ENCODE peak calls at places on chromosomes 1 and 21, in ten cellular contexts. One of them, this sample, is unnamed.

GRCh38 chr1:230067871-230068814 is 1.1 kb downstream of the GALNT2 start:
- DNase-seq in T-cell: no peak
- DNase-seq in Peyer's patch: peak; percentile 57
- DNase-seq in testis: peak; percentile 33
- DNase-seq in amygdala: no peak
- DNase-seq in activated CD8-positive, alpha-beta memory T cell treated with anti-CD3 and anti-CD28 coated beads for 48 hours: no peak
- DNase-seq in spleen: peak; percentile 91
- DNase-seq in activated T-helper 1 cell treated with Interleukin-2 at 50 U/mL for 16 hours: no peak
- DNase-seq in caudate nucleus: no peak
- DNase-seq in AG10803: no peak
- DNase-seq in this sample: peak; percentile 54

GRCh38 chr21:44537930-44538911 is 1.8 kb downstream of the KRTAP10-1 start:
- DNase-seq in AG10803: no peak
- DNase-seq in activated T-helper 1 cell treated with Interleukin-2 at 50 U/mL for 16 hours: no peak
- DNase-seq in caudate nucleus: no peak
- DNase-seq in amygdala: no peak
- DNase-seq in activated CD8-positive, alpha-beta memory T cell treated with anti-CD3 and anti-CD28 coated beads for 48 hours: no peak
- DNase-seq in T-cell: no peak
- DNase-seq in Peyer's patch: no peak
- DNase-seq in spleen: peak; percentile 64
- DNase-seq in testis: no peak
- DNase-seq in this sample: peak; percentile 12

GRCh38 chr1:205664399-205665108 is 15.8 kb downstream of the SLC45A3 start:
- DNase-seq in spleen: no peak
- DNase-seq in amygdala: no peak
- DNase-seq in Peyer's patch: peak; percentile 72
- DNase-seq in activated CD8-positive, alpha-beta memory T cell treated with anti-CD3 and anti-CD28 coated beads for 48 hours: no peak
- DNase-seq in caudate nucleus: no peak
- DNase-seq in activated T-helper 1 cell treated with Interleukin-2 at 50 U/mL for 16 hours: no peak
- DNase-seq in testis: no peak
- DNase-seq in T-cell: no peak
- DNase-seq in AG10803: no peak
- DNase-seq in this sample: no peak

GRCh38 chr1:232980336-232980978 is 30.0 kb downstream of the NTPCR start:
- DNase-seq in Peyer's patch: no peak
- DNase-seq in spleen: no peak
- DNase-seq in caudate nucleus: no peak
- DNase-seq in activated CD8-positive, alpha-beta memory T cell treated with anti-CD3 and anti-CD28 coated beads for 48 hours: no peak
- DNase-seq in amygdala: no peak
- DNase-seq in T-cell: no peak
- DNase-seq in testis: peak; percentile 54
- DNase-seq in AG10803: no peak
- DNase-seq in activated T-helper 1 cell treated with Interleukin-2 at 50 U/mL for 16 hours: no peak
- DNase-seq in this sample: no peak

GRCh38 chr1:157682710-157683437 is 17.7 kb downstream of the FCRL3 start:
- DNase-seq in activated CD8-positive, alpha-beta memory T cell treated with anti-CD3 and anti-CD28 coated beads for 48 hours: no peak
- DNase-seq in testis: no peak
- DNase-seq in Peyer's patch: no peak
- DNase-seq in spleen: no peak
- DNase-seq in T-cell: no peak
- DNase-seq in activated T-helper 1 cell treated with Interleukin-2 at 50 U/mL for 16 hours: no peak
- DNase-seq in caudate nucleus: no peak
- DNase-seq in amygdala: no peak
- DNase-seq in AG10803: no peak
- DNase-seq in this sample: no peak

GRCh38 chr1:156050376-156050775 is 3.2 kb downstream of the UBQLN4 start:
- DNase-seq in AG10803: no peak
- DNase-seq in Peyer's patch: no peak
- DNase-seq in spleen: no peak
- DNase-seq in T-cell: no peak
- DNase-seq in activated CD8-positive, alpha-beta memory T cell treated with anti-CD3 and anti-CD28 coated beads for 48 hours: no peak
- DNase-seq in testis: no peak
- DNase-seq in amygdala: no peak
- DNase-seq in activated T-helper 1 cell treated with Interleukin-2 at 50 U/mL for 16 hours: no peak
- DNase-seq in caudate nucleus: no peak
- DNase-seq in this sample: no peak

GRCh38 chr1:2106681-2107405 is 56.6 kb downstream of the PRKCZ start:
- DNase-seq in amygdala: no peak
- DNase-seq in AG10803: no peak
- DNase-seq in T-cell: no peak
- DNase-seq in testis: no peak
- DNase-seq in spleen: no peak
- DNase-seq in caudate nucleus: no peak
- DNase-seq in activated T-helper 1 cell treated with Interleukin-2 at 50 U/mL for 16 hours: no peak
- DNase-seq in activated CD8-positive, alpha-beta memory T cell treated with anti-CD3 and anti-CD28 coated beads for 48 hours: no peak
- DNase-seq in Peyer's patch: no peak
- DNase-seq in this sample: no peak

GRCh38 chr1:227577500-227577899 is 14.1 kb downstream of the ZNF678 start:
- DNase-seq in activated CD8-positive, alpha-beta memory T cell treated with anti-CD3 and anti-CD28 coated beads for 48 hours: no peak
- DNase-seq in AG10803: no peak
- DNase-seq in Peyer's patch: no peak
- DNase-seq in amygdala: no peak
- DNase-seq in activated T-helper 1 cell treated with Interleukin-2 at 50 U/mL for 16 hours: no peak
- DNase-seq in T-cell: no peak
- DNase-seq in testis: no peak
- DNase-seq in caudate nucleus: no peak
- DNase-seq in spleen: no peak
- DNase-seq in this sample: no peak

GRCh38 chr21:44932366-44933181 is 7.3 kb upstream of the SLX9 start:
- DNase-seq in Peyer's patch: peak; percentile 81
- DNase-seq in activated CD8-positive, alpha-beta memory T cell treated with anti-CD3 and anti-CD28 coated beads for 48 hours: no peak
- DNase-seq in testis: peak; percentile 45
- DNase-seq in AG10803: peak; percentile 46
- DNase-seq in amygdala: no peak
- DNase-seq in spleen: peak; percentile 96
- DNase-seq in activated T-helper 1 cell treated with Interleukin-2 at 50 U/mL for 16 hours: peak; percentile 55
- DNase-seq in caudate nucleus: no peak
- DNase-seq in T-cell: peak; percentile 36
- DNase-seq in this sample: peak; percentile 76

GRCh38 chr1:203081465-203082355 is 4.1 kb downstream of the MYOG start:
- DNase-seq in T-cell: no peak
- DNase-seq in Peyer's patch: peak; percentile 15
- DNase-seq in testis: no peak
- DNase-seq in caudate nucleus: no peak
- DNase-seq in AG10803: no peak
- DNase-seq in activated CD8-positive, alpha-beta memory T cell treated with anti-CD3 and anti-CD28 coated beads for 48 hours: no peak
- DNase-seq in spleen: no peak
- DNase-seq in amygdala: no peak
- DNase-seq in activated T-helper 1 cell treated with Interleukin-2 at 50 U/mL for 16 hours: no peak
- DNase-seq in this sample: no peak

GRCh38 chr1:150561830-150562367 is 12.7 kb downstream of the ADAMTSL4 start:
- DNase-seq in amygdala: no peak
- DNase-seq in activated T-helper 1 cell treated with Interleukin-2 at 50 U/mL for 16 hours: peak; percentile 71
- DNase-seq in activated CD8-positive, alpha-beta memory T cell treated with anti-CD3 and anti-CD28 coated beads for 48 hours: peak; percentile 75
- DNase-seq in caudate nucleus: no peak
- DNase-seq in AG10803: peak; percentile 96
- DNase-seq in T-cell: peak; percentile 82
- DNase-seq in spleen: peak; percentile 98
- DNase-seq in Peyer's patch: peak; percentile 97
- DNase-seq in testis: peak; percentile 93
- DNase-seq in this sample: peak; percentile 97

GRCh38 chr1:6208723-6209660 is 3.1 kb downstream of the RNF207 start:
- DNase-seq in testis: peak; percentile 30
- DNase-seq in caudate nucleus: no peak
- DNase-seq in spleen: no peak
- DNase-seq in activated T-helper 1 cell treated with Interleukin-2 at 50 U/mL for 16 hours: no peak
- DNase-seq in amygdala: no peak
- DNase-seq in AG10803: peak; percentile 55
- DNase-seq in activated CD8-positive, alpha-beta memory T cell treated with anti-CD3 and anti-CD28 coated beads for 48 hours: no peak
- DNase-seq in T-cell: no peak
- DNase-seq in Peyer's patch: peak; percentile 62
- DNase-seq in this sample: peak; percentile 72

GRCh38 chr1:12562955-12563576 is 54.9 kb downstream of the DHRS3 start:
- DNase-seq in Peyer's patch: no peak
- DNase-seq in amygdala: no peak
- DNase-seq in caudate nucleus: no peak
- DNase-seq in AG10803: no peak
- DNase-seq in activated T-helper 1 cell treated with Interleukin-2 at 50 U/mL for 16 hours: no peak
- DNase-seq in testis: no peak
- DNase-seq in activated CD8-positive, alpha-beta memory T cell treated with anti-CD3 and anti-CD28 coated beads for 48 hours: no peak
- DNase-seq in spleen: no peak
- DNase-seq in T-cell: no peak
- DNase-seq in this sample: no peak

GRCh38 chr21:45577806-45578801 is 35.9 kb upstream of the SLC19A1 start:
- DNase-seq in spleen: peak; percentile 64
- DNase-seq in AG10803: no peak
- DNase-seq in amygdala: no peak
- DNase-seq in activated T-helper 1 cell treated with Interleukin-2 at 50 U/mL for 16 hours: no peak
- DNase-seq in T-cell: no peak
- DNase-seq in caudate nucleus: no peak
- DNase-seq in activated CD8-positive, alpha-beta memory T cell treated with anti-CD3 and anti-CD28 coated beads for 48 hours: no peak
- DNase-seq in Peyer's patch: peak; percentile 40
- DNase-seq in testis: no peak
- DNase-seq in this sample: peak; percentile 46

GRCh38 chr1:47569681-47570470 is 132.0 kb downstream of the FOXD2 start:
- DNase-seq in AG10803: peak; percentile 93
- DNase-seq in testis: peak; percentile 76
- DNase-seq in Peyer's patch: peak; percentile 75
- DNase-seq in spleen: peak; percentile 34
- DNase-seq in T-cell: no peak
- DNase-seq in amygdala: no peak
- DNase-seq in caudate nucleus: no peak
- DNase-seq in activated CD8-positive, alpha-beta memory T cell treated with anti-CD3 and anti-CD28 coated beads for 48 hours: no peak
- DNase-seq in activated T-helper 1 cell treated with Interleukin-2 at 50 U/mL for 16 hours: no peak
- DNase-seq in this sample: peak; percentile 88

GRCh38 chr1:94555091-94555490 is 13.5 kb upstream of the F3 start:
- DNase-seq in Peyer's patch: no peak
- DNase-seq in caudate nucleus: no peak
- DNase-seq in AG10803: no peak
- DNase-seq in activated CD8-positive, alpha-beta memory T cell treated with anti-CD3 and anti-CD28 coated beads for 48 hours: no peak
- DNase-seq in testis: no peak
- DNase-seq in T-cell: no peak
- DNase-seq in spleen: no peak
- DNase-seq in amygdala: no peak
- DNase-seq in activated T-helper 1 cell treated with Interleukin-2 at 50 U/mL for 16 hours: no peak
- DNase-seq in this sample: no peak

GRCh38 chr1:245988393-245989078 is 518.5 kb downstream of the SMYD3 start:
- DNase-seq in activated T-helper 1 cell treated with Interleukin-2 at 50 U/mL for 16 hours: no peak
- DNase-seq in amygdala: no peak
- DNase-seq in testis: no peak
- DNase-seq in AG10803: no peak
- DNase-seq in spleen: no peak
- DNase-seq in T-cell: no peak
- DNase-seq in Peyer's patch: no peak
- DNase-seq in activated CD8-positive, alpha-beta memory T cell treated with anti-CD3 and anti-CD28 coated beads for 48 hours: no peak
- DNase-seq in caudate nucleus: no peak
- DNase-seq in this sample: no peak

GRCh38 chr1:46735708-46736324 is 16.9 kb upstream of the EFCAB14 start:
- DNase-seq in activated T-helper 1 cell treated with Interleukin-2 at 50 U/mL for 16 hours: no peak
- DNase-seq in AG10803: peak; percentile 49
- DNase-seq in caudate nucleus: no peak
- DNase-seq in amygdala: no peak
- DNase-seq in spleen: no peak
- DNase-seq in Peyer's patch: no peak
- DNase-seq in testis: peak; percentile 56
- DNase-seq in T-cell: no peak
- DNase-seq in activated CD8-positive, alpha-beta memory T cell treated with anti-CD3 and anti-CD28 coated beads for 48 hours: no peak
- DNase-seq in this sample: peak; percentile 81

GRCh38 chr1:180343931-180344406 is 113.9 kb downstream of the LHX4 start:
- DNase-seq in activated CD8-positive, alpha-beta memory T cell treated with anti-CD3 and anti-CD28 coated beads for 48 hours: no peak
- DNase-seq in caudate nucleus: no peak
- DNase-seq in AG10803: peak; percentile 37
- DNase-seq in activated T-helper 1 cell treated with Interleukin-2 at 50 U/mL for 16 hours: no peak
- DNase-seq in spleen: no peak
- DNase-seq in amygdala: no peak
- DNase-seq in Peyer's patch: peak; percentile 55
- DNase-seq in testis: peak; percentile 70
- DNase-seq in T-cell: no peak
- DNase-seq in this sample: peak; percentile 9

GRCh38 chr1:68174173-68175113 is 57.9 kb downstream of the WLS start:
- DNase-seq in activated T-helper 1 cell treated with Interleukin-2 at 50 U/mL for 16 hours: no peak
- DNase-seq in AG10803: peak; percentile 94
- DNase-seq in amygdala: no peak
- DNase-seq in T-cell: no peak
- DNase-seq in spleen: no peak
- DNase-seq in Peyer's patch: peak; percentile 76
- DNase-seq in caudate nucleus: no peak
- DNase-seq in testis: peak; percentile 70
- DNase-seq in activated CD8-positive, alpha-beta memory T cell treated with anti-CD3 and anti-CD28 coated beads for 48 hours: no peak
- DNase-seq in this sample: peak; percentile 63

GRCh38 chr1:77802026-77802425 is 22.6 kb downstream of the MIGA1 start:
- DNase-seq in testis: no peak
- DNase-seq in T-cell: no peak
- DNase-seq in AG10803: no peak
- DNase-seq in amygdala: no peak
- DNase-seq in spleen: no peak
- DNase-seq in activated T-helper 1 cell treated with Interleukin-2 at 50 U/mL for 16 hours: no peak
- DNase-seq in activated CD8-positive, alpha-beta memory T cell treated with anti-CD3 and anti-CD28 coated beads for 48 hours: no peak
- DNase-seq in caudate nucleus: no peak
- DNase-seq in Peyer's patch: no peak
- DNase-seq in this sample: no peak

GRCh38 chr1:169041371-169041770 is 65.1 kb upstream of the ATP1B1 start:
- DNase-seq in T-cell: no peak
- DNase-seq in amygdala: no peak
- DNase-seq in activated T-helper 1 cell treated with Interleukin-2 at 50 U/mL for 16 hours: no peak
- DNase-seq in spleen: no peak
- DNase-seq in activated CD8-positive, alpha-beta memory T cell treated with anti-CD3 and anti-CD28 coated beads for 48 hours: no peak
- DNase-seq in caudate nucleus: no peak
- DNase-seq in Peyer's patch: no peak
- DNase-seq in AG10803: no peak
- DNase-seq in testis: no peak
- DNase-seq in this sample: no peak

GRCh38 chr1:223041481-223041880 is 101.6 kb downstream of the TLR5 start:
- DNase-seq in activated T-helper 1 cell treated with Interleukin-2 at 50 U/mL for 16 hours: no peak
- DNase-seq in Peyer's patch: no peak
- DNase-seq in testis: no peak
- DNase-seq in T-cell: no peak
- DNase-seq in AG10803: peak; percentile 9
- DNase-seq in spleen: no peak
- DNase-seq in caudate nucleus: no peak
- DNase-seq in activated CD8-positive, alpha-beta memory T cell treated with anti-CD3 and anti-CD28 coated beads for 48 hours: no peak
- DNase-seq in amygdala: no peak
- DNase-seq in this sample: no peak

GRCh38 chr1:214281902-214282695 is 1.1 kb downstream of the SMYD2 start:
- DNase-seq in AG10803: peak; percentile 63
- DNase-seq in T-cell: no peak
- DNase-seq in activated T-helper 1 cell treated with Interleukin-2 at 50 U/mL for 16 hours: no peak
- DNase-seq in spleen: no peak
- DNase-seq in testis: peak; percentile 49
- DNase-seq in activated CD8-positive, alpha-beta memory T cell treated with anti-CD3 and anti-CD28 coated beads for 48 hours: no peak
- DNase-seq in caudate nucleus: no peak
- DNase-seq in Peyer's patch: peak; percentile 54
- DNase-seq in amygdala: no peak
- DNase-seq in this sample: peak; percentile 55

GRCh38 chr21:45853703-45854342 is 127.7 kb upstream of the COL6A1 start:
- DNase-seq in activated CD8-positive, alpha-beta memory T cell treated with anti-CD3 and anti-CD28 coated beads for 48 hours: no peak
- DNase-seq in amygdala: no peak
- DNase-seq in spleen: peak; percentile 23
- DNase-seq in activated T-helper 1 cell treated with Interleukin-2 at 50 U/mL for 16 hours: no peak
- DNase-seq in T-cell: no peak
- DNase-seq in Peyer's patch: peak; percentile 34
- DNase-seq in caudate nucleus: no peak
- DNase-seq in AG10803: no peak
- DNase-seq in testis: no peak
- DNase-seq in this sample: no peak

GRCh38 chr1:95169544-95169943 is 52.4 kb downstream of the TLCD4 start:
- DNase-seq in caudate nucleus: no peak
- DNase-seq in testis: no peak
- DNase-seq in amygdala: no peak
- DNase-seq in activated T-helper 1 cell treated with Interleukin-2 at 50 U/mL for 16 hours: no peak
- DNase-seq in activated CD8-positive, alpha-beta memory T cell treated with anti-CD3 and anti-CD28 coated beads for 48 hours: no peak
- DNase-seq in spleen: no peak
- DNase-seq in AG10803: no peak
- DNase-seq in Peyer's patch: no peak
- DNase-seq in T-cell: no peak
- DNase-seq in this sample: peak; percentile 27

GRCh38 chr1:212284744-212285684 is at the start of gene PPP2R5A:
- DNase-seq in caudate nucleus: peak; percentile 90
- DNase-seq in testis: peak; percentile 99
- DNase-seq in spleen: peak; percentile 100
- DNase-seq in amygdala: peak; percentile 91
- DNase-seq in activated T-helper 1 cell treated with Interleukin-2 at 50 U/mL for 16 hours: peak; percentile 99
- DNase-seq in activated CD8-positive, alpha-beta memory T cell treated with anti-CD3 and anti-CD28 coated beads for 48 hours: peak; percentile 91
- DNase-seq in T-cell: peak; percentile 99
- DNase-seq in AG10803: peak; percentile 100
- DNase-seq in Peyer's patch: peak; percentile 99
- DNase-seq in this sample: peak; percentile 99

GRCh38 chr1:205343431-205344009 is 13.2 kb downstream of the KLHDC8A start:
- DNase-seq in caudate nucleus: no peak
- DNase-seq in T-cell: no peak
- DNase-seq in activated T-helper 1 cell treated with Interleukin-2 at 50 U/mL for 16 hours: no peak
- DNase-seq in spleen: peak; percentile 79
- DNase-seq in testis: peak; percentile 62
- DNase-seq in activated CD8-positive, alpha-beta memory T cell treated with anti-CD3 and anti-CD28 coated beads for 48 hours: no peak
- DNase-seq in Peyer's patch: no peak
- DNase-seq in AG10803: no peak
- DNase-seq in amygdala: no peak
- DNase-seq in this sample: peak; percentile 65

This sample was measured in hepatocyte.